ENCODE peak calls at places on chromosomes 6 and 20, in seven cellular contexts. One of them, this sample, is unnamed.

GRCh38 chr6:39984051-39984450 is 49.8 kb upstream of the MOCS1 start:
- DNase-seq in stimulated activated CD8-positive, alpha-beta memory T cell treated with anti-CD3 and anti-CD28 coated beads, Interleukin-7, amount 100 ng/mL, for 1 hour: no peak
- DNase-seq in dorsolateral prefrontal cortex: no peak
- DNase-seq in lung: no peak
- DNase-seq in stimulated activated CD4-positive, alpha-beta T cell treated with anti-CD3 and anti-CD28 coated beads, Interleukin-2, amount 100 ng/mL, for 48 hours: no peak
- DNase-seq in NCI-H526 treated with DMSO at 0.1 percent for 48 hours: no peak
- DNase-seq in NAMALWA: no peak
- DNase-seq in this sample: no peak

GRCh38 chr20:37396520-37397075 is 50.7 kb downstream of the SRC start:
- DNase-seq in NAMALWA: no peak
- DNase-seq in dorsolateral prefrontal cortex: no peak
- DNase-seq in stimulated activated CD8-positive, alpha-beta memory T cell treated with anti-CD3 and anti-CD28 coated beads, Interleukin-7, amount 100 ng/mL, for 1 hour: no peak
- DNase-seq in stimulated activated CD4-positive, alpha-beta T cell treated with anti-CD3 and anti-CD28 coated beads, Interleukin-2, amount 100 ng/mL, for 48 hours: no peak
- DNase-seq in NCI-H526 treated with DMSO at 0.1 percent for 48 hours: peak; percentile 86
- DNase-seq in lung: no peak
- DNase-seq in this sample: no peak

GRCh38 chr6:155442562-155442961 is 13.1 kb downstream of the NOX3 start:
- DNase-seq in lung: no peak
- DNase-seq in dorsolateral prefrontal cortex: no peak
- DNase-seq in NAMALWA: no peak
- DNase-seq in NCI-H526 treated with DMSO at 0.1 percent for 48 hours: no peak
- DNase-seq in stimulated activated CD8-positive, alpha-beta memory T cell treated with anti-CD3 and anti-CD28 coated beads, Interleukin-7, amount 100 ng/mL, for 1 hour: no peak
- DNase-seq in stimulated activated CD4-positive, alpha-beta T cell treated with anti-CD3 and anti-CD28 coated beads, Interleukin-2, amount 100 ng/mL, for 48 hours: no peak
- DNase-seq in this sample: no peak

GRCh38 chr20:25036331-25036936 is 21.5 kb downstream of the ACSS1 start:
- DNase-seq in NAMALWA: peak; percentile 42
- DNase-seq in stimulated activated CD4-positive, alpha-beta T cell treated with anti-CD3 and anti-CD28 coated beads, Interleukin-2, amount 100 ng/mL, for 48 hours: no peak
- DNase-seq in NCI-H526 treated with DMSO at 0.1 percent for 48 hours: no peak
- DNase-seq in stimulated activated CD8-positive, alpha-beta memory T cell treated with anti-CD3 and anti-CD28 coated beads, Interleukin-7, amount 100 ng/mL, for 1 hour: no peak
- DNase-seq in dorsolateral prefrontal cortex: no peak
- DNase-seq in lung: no peak
- DNase-seq in this sample: no peak

GRCh38 chr20:54995553-54995952 is 520.2 kb downstream of the DOK5 start:
- DNase-seq in dorsolateral prefrontal cortex: no peak
- DNase-seq in lung: no peak
- DNase-seq in NCI-H526 treated with DMSO at 0.1 percent for 48 hours: no peak
- DNase-seq in stimulated activated CD4-positive, alpha-beta T cell treated with anti-CD3 and anti-CD28 coated beads, Interleukin-2, amount 100 ng/mL, for 48 hours: no peak
- DNase-seq in NAMALWA: no peak
- DNase-seq in stimulated activated CD8-positive, alpha-beta memory T cell treated with anti-CD3 and anti-CD28 coated beads, Interleukin-7, amount 100 ng/mL, for 1 hour: no peak
- DNase-seq in this sample: no peak

GRCh38 chr6:12288844-12289654 is 1.1 kb upstream of the EDN1 start:
- DNase-seq in dorsolateral prefrontal cortex: no peak
- DNase-seq in lung: peak; percentile 60
- DNase-seq in stimulated activated CD4-positive, alpha-beta T cell treated with anti-CD3 and anti-CD28 coated beads, Interleukin-2, amount 100 ng/mL, for 48 hours: peak; percentile 59
- DNase-seq in NCI-H526 treated with DMSO at 0.1 percent for 48 hours: peak; percentile 24
- DNase-seq in stimulated activated CD8-positive, alpha-beta memory T cell treated with anti-CD3 and anti-CD28 coated beads, Interleukin-7, amount 100 ng/mL, for 1 hour: no peak
- DNase-seq in NAMALWA: peak; percentile 74
- DNase-seq in this sample: peak; percentile 60

GRCh38 chr20:61057313-61058171 is 194.5 kb upstream of the CDH4 start:
- DNase-seq in lung: no peak
- DNase-seq in NCI-H526 treated with DMSO at 0.1 percent for 48 hours: no peak
- DNase-seq in NAMALWA: no peak
- DNase-seq in dorsolateral prefrontal cortex: no peak
- DNase-seq in stimulated activated CD4-positive, alpha-beta T cell treated with anti-CD3 and anti-CD28 coated beads, Interleukin-2, amount 100 ng/mL, for 48 hours: no peak
- DNase-seq in stimulated activated CD8-positive, alpha-beta memory T cell treated with anti-CD3 and anti-CD28 coated beads, Interleukin-7, amount 100 ng/mL, for 1 hour: no peak
- DNase-seq in this sample: no peak

GRCh38 chr6:10403385-10404106 is 11.3 kb downstream of the TFAP2A start:
- DNase-seq in NCI-H526 treated with DMSO at 0.1 percent for 48 hours: no peak
- DNase-seq in dorsolateral prefrontal cortex: no peak
- DNase-seq in stimulated activated CD4-positive, alpha-beta T cell treated with anti-CD3 and anti-CD28 coated beads, Interleukin-2, amount 100 ng/mL, for 48 hours: no peak
- DNase-seq in lung: no peak
- DNase-seq in stimulated activated CD8-positive, alpha-beta memory T cell treated with anti-CD3 and anti-CD28 coated beads, Interleukin-7, amount 100 ng/mL, for 1 hour: no peak
- DNase-seq in NAMALWA: no peak
- DNase-seq in this sample: no peak

GRCh38 chr6:151721671-151722070 is 85.8 kb upstream of the ESR1 start:
- DNase-seq in NCI-H526 treated with DMSO at 0.1 percent for 48 hours: no peak
- DNase-seq in lung: no peak
- DNase-seq in stimulated activated CD8-positive, alpha-beta memory T cell treated with anti-CD3 and anti-CD28 coated beads, Interleukin-7, amount 100 ng/mL, for 1 hour: no peak
- DNase-seq in dorsolateral prefrontal cortex: no peak
- DNase-seq in stimulated activated CD4-positive, alpha-beta T cell treated with anti-CD3 and anti-CD28 coated beads, Interleukin-2, amount 100 ng/mL, for 48 hours: no peak
- DNase-seq in NAMALWA: no peak
- DNase-seq in this sample: no peak

GRCh38 chr6:71134929-71135642 is 153.5 kb upstream of the OGFRL1 start:
- DNase-seq in lung: no peak
- DNase-seq in stimulated activated CD4-positive, alpha-beta T cell treated with anti-CD3 and anti-CD28 coated beads, Interleukin-2, amount 100 ng/mL, for 48 hours: no peak
- DNase-seq in stimulated activated CD8-positive, alpha-beta memory T cell treated with anti-CD3 and anti-CD28 coated beads, Interleukin-7, amount 100 ng/mL, for 1 hour: no peak
- DNase-seq in NCI-H526 treated with DMSO at 0.1 percent for 48 hours: no peak
- DNase-seq in NAMALWA: no peak
- DNase-seq in dorsolateral prefrontal cortex: no peak
- DNase-seq in this sample: no peak

GRCh38 chr6:109165392-109165964 is 70.2 kb downstream of the CEP57L1 start:
- DNase-seq in NAMALWA: no peak
- DNase-seq in stimulated activated CD4-positive, alpha-beta T cell treated with anti-CD3 and anti-CD28 coated beads, Interleukin-2, amount 100 ng/mL, for 48 hours: no peak
- DNase-seq in NCI-H526 treated with DMSO at 0.1 percent for 48 hours: no peak
- DNase-seq in lung: no peak
- DNase-seq in dorsolateral prefrontal cortex: no peak
- DNase-seq in stimulated activated CD8-positive, alpha-beta memory T cell treated with anti-CD3 and anti-CD28 coated beads, Interleukin-7, amount 100 ng/mL, for 1 hour: no peak
- DNase-seq in this sample: no peak

GRCh38 chr6:42452171-42453026 is 673 bp upstream of the TRERF1 start:
- DNase-seq in dorsolateral prefrontal cortex: peak; percentile 76
- DNase-seq in stimulated activated CD4-positive, alpha-beta T cell treated with anti-CD3 and anti-CD28 coated beads, Interleukin-2, amount 100 ng/mL, for 48 hours: peak; percentile 35
- DNase-seq in lung: peak; percentile 55
- DNase-seq in stimulated activated CD8-positive, alpha-beta memory T cell treated with anti-CD3 and anti-CD28 coated beads, Interleukin-7, amount 100 ng/mL, for 1 hour: no peak
- DNase-seq in NAMALWA: peak; percentile 82
- DNase-seq in NCI-H526 treated with DMSO at 0.1 percent for 48 hours: peak; percentile 91
- DNase-seq in this sample: peak; percentile 41

GRCh38 chr20:61882716-61883615 is 182.7 kb downstream of the TAF4 start:
- DNase-seq in dorsolateral prefrontal cortex: no peak
- DNase-seq in NCI-H526 treated with DMSO at 0.1 percent for 48 hours: no peak
- DNase-seq in stimulated activated CD8-positive, alpha-beta memory T cell treated with anti-CD3 and anti-CD28 coated beads, Interleukin-7, amount 100 ng/mL, for 1 hour: no peak
- DNase-seq in NAMALWA: no peak
- DNase-seq in stimulated activated CD4-positive, alpha-beta T cell treated with anti-CD3 and anti-CD28 coated beads, Interleukin-2, amount 100 ng/mL, for 48 hours: no peak
- DNase-seq in lung: no peak
- DNase-seq in this sample: no peak

GRCh38 chr6:28866342-28867077 is 57.3 kb downstream of the TRIM27 start:
- DNase-seq in lung: peak; percentile 77
- DNase-seq in stimulated activated CD4-positive, alpha-beta T cell treated with anti-CD3 and anti-CD28 coated beads, Interleukin-2, amount 100 ng/mL, for 48 hours: peak; percentile 69
- DNase-seq in stimulated activated CD8-positive, alpha-beta memory T cell treated with anti-CD3 and anti-CD28 coated beads, Interleukin-7, amount 100 ng/mL, for 1 hour: peak; percentile 56
- DNase-seq in NCI-H526 treated with DMSO at 0.1 percent for 48 hours: peak; percentile 66
- DNase-seq in NAMALWA: peak; percentile 86
- DNase-seq in dorsolateral prefrontal cortex: peak; percentile 52
- DNase-seq in this sample: no peak

GRCh38 chr20:43916073-43916874 is 1.6 kb downstream of the TOX2 start:
- DNase-seq in dorsolateral prefrontal cortex: no peak
- DNase-seq in stimulated activated CD8-positive, alpha-beta memory T cell treated with anti-CD3 and anti-CD28 coated beads, Interleukin-7, amount 100 ng/mL, for 1 hour: no peak
- DNase-seq in NAMALWA: no peak
- DNase-seq in lung: no peak
- DNase-seq in NCI-H526 treated with DMSO at 0.1 percent for 48 hours: no peak
- DNase-seq in stimulated activated CD4-positive, alpha-beta T cell treated with anti-CD3 and anti-CD28 coated beads, Interleukin-2, amount 100 ng/mL, for 48 hours: no peak
- DNase-seq in this sample: no peak

GRCh38 chr6:105995403-105995699 is 90.8 kb upstream of the PRDM1 start:
- DNase-seq in stimulated activated CD8-positive, alpha-beta memory T cell treated with anti-CD3 and anti-CD28 coated beads, Interleukin-7, amount 100 ng/mL, for 1 hour: no peak
- DNase-seq in NAMALWA: no peak
- DNase-seq in NCI-H526 treated with DMSO at 0.1 percent for 48 hours: no peak
- DNase-seq in lung: no peak
- DNase-seq in stimulated activated CD4-positive, alpha-beta T cell treated with anti-CD3 and anti-CD28 coated beads, Interleukin-2, amount 100 ng/mL, for 48 hours: no peak
- DNase-seq in dorsolateral prefrontal cortex: no peak
- DNase-seq in this sample: no peak

GRCh38 chr6:37122861-37123260 is 47.1 kb upstream of the PIM1 start:
- DNase-seq in dorsolateral prefrontal cortex: no peak
- DNase-seq in NCI-H526 treated with DMSO at 0.1 percent for 48 hours: no peak
- DNase-seq in NAMALWA: no peak
- DNase-seq in stimulated activated CD8-positive, alpha-beta memory T cell treated with anti-CD3 and anti-CD28 coated beads, Interleukin-7, amount 100 ng/mL, for 1 hour: no peak
- DNase-seq in lung: no peak
- DNase-seq in stimulated activated CD4-positive, alpha-beta T cell treated with anti-CD3 and anti-CD28 coated beads, Interleukin-2, amount 100 ng/mL, for 48 hours: no peak
- DNase-seq in this sample: no peak

GRCh38 chr6:1856381-1856780 is 246.7 kb downstream of the FOXC1 start:
- DNase-seq in stimulated activated CD8-positive, alpha-beta memory T cell treated with anti-CD3 and anti-CD28 coated beads, Interleukin-7, amount 100 ng/mL, for 1 hour: no peak
- DNase-seq in stimulated activated CD4-positive, alpha-beta T cell treated with anti-CD3 and anti-CD28 coated beads, Interleukin-2, amount 100 ng/mL, for 48 hours: no peak
- DNase-seq in lung: no peak
- DNase-seq in NAMALWA: peak; percentile 83
- DNase-seq in NCI-H526 treated with DMSO at 0.1 percent for 48 hours: peak; percentile 94
- DNase-seq in dorsolateral prefrontal cortex: no peak
- DNase-seq in this sample: no peak

GRCh38 chr6:6722195-6722594 is 133.7 kb downstream of the LY86 start:
- DNase-seq in NCI-H526 treated with DMSO at 0.1 percent for 48 hours: no peak
- DNase-seq in dorsolateral prefrontal cortex: no peak
- DNase-seq in stimulated activated CD4-positive, alpha-beta T cell treated with anti-CD3 and anti-CD28 coated beads, Interleukin-2, amount 100 ng/mL, for 48 hours: no peak
- DNase-seq in NAMALWA: no peak
- DNase-seq in lung: no peak
- DNase-seq in stimulated activated CD8-positive, alpha-beta memory T cell treated with anti-CD3 and anti-CD28 coated beads, Interleukin-7, amount 100 ng/mL, for 1 hour: no peak
- DNase-seq in this sample: no peak

GRCh38 chr6:65505736-65506135 is 201.3 kb downstream of the EYS start:
- DNase-seq in lung: no peak
- DNase-seq in stimulated activated CD4-positive, alpha-beta T cell treated with anti-CD3 and anti-CD28 coated beads, Interleukin-2, amount 100 ng/mL, for 48 hours: no peak
- DNase-seq in dorsolateral prefrontal cortex: no peak
- DNase-seq in NAMALWA: no peak
- DNase-seq in stimulated activated CD8-positive, alpha-beta memory T cell treated with anti-CD3 and anti-CD28 coated beads, Interleukin-7, amount 100 ng/mL, for 1 hour: no peak
- DNase-seq in NCI-H526 treated with DMSO at 0.1 percent for 48 hours: no peak
- DNase-seq in this sample: no peak

GRCh38 chr20:64146936-64147451 is 17.3 kb upstream of the MYT1 start:
- DNase-seq in stimulated activated CD8-positive, alpha-beta memory T cell treated with anti-CD3 and anti-CD28 coated beads, Interleukin-7, amount 100 ng/mL, for 1 hour: no peak
- DNase-seq in dorsolateral prefrontal cortex: peak; percentile 2
- DNase-seq in NAMALWA: no peak
- DNase-seq in stimulated activated CD4-positive, alpha-beta T cell treated with anti-CD3 and anti-CD28 coated beads, Interleukin-2, amount 100 ng/mL, for 48 hours: no peak
- DNase-seq in lung: no peak
- DNase-seq in NCI-H526 treated with DMSO at 0.1 percent for 48 hours: no peak
- DNase-seq in this sample: peak; percentile 17

GRCh38 chr6:127506894-127507293 is 12.2 kb downstream of the MTCL3 start:
- DNase-seq in dorsolateral prefrontal cortex: no peak
- DNase-seq in lung: no peak
- DNase-seq in NAMALWA: no peak
- DNase-seq in stimulated activated CD4-positive, alpha-beta T cell treated with anti-CD3 and anti-CD28 coated beads, Interleukin-2, amount 100 ng/mL, for 48 hours: no peak
- DNase-seq in NCI-H526 treated with DMSO at 0.1 percent for 48 hours: no peak
- DNase-seq in stimulated activated CD8-positive, alpha-beta memory T cell treated with anti-CD3 and anti-CD28 coated beads, Interleukin-7, amount 100 ng/mL, for 1 hour: no peak
- DNase-seq in this sample: no peak

GRCh38 chr6:136775081-136775480 is 17.2 kb downstream of the MAP3K5 start:
- DNase-seq in dorsolateral prefrontal cortex: no peak
- DNase-seq in NCI-H526 treated with DMSO at 0.1 percent for 48 hours: no peak
- DNase-seq in NAMALWA: no peak
- DNase-seq in stimulated activated CD8-positive, alpha-beta memory T cell treated with anti-CD3 and anti-CD28 coated beads, Interleukin-7, amount 100 ng/mL, for 1 hour: no peak
- DNase-seq in lung: no peak
- DNase-seq in stimulated activated CD4-positive, alpha-beta T cell treated with anti-CD3 and anti-CD28 coated beads, Interleukin-2, amount 100 ng/mL, for 48 hours: no peak
- DNase-seq in this sample: no peak

GRCh38 chr20:59006167-59006863 is 739 bp downstream of the CTSZ start:
- DNase-seq in NAMALWA: peak; percentile 36
- DNase-seq in lung: no peak
- DNase-seq in NCI-H526 treated with DMSO at 0.1 percent for 48 hours: no peak
- DNase-seq in stimulated activated CD4-positive, alpha-beta T cell treated with anti-CD3 and anti-CD28 coated beads, Interleukin-2, amount 100 ng/mL, for 48 hours: no peak
- DNase-seq in dorsolateral prefrontal cortex: peak; percentile 32
- DNase-seq in stimulated activated CD8-positive, alpha-beta memory T cell treated with anti-CD3 and anti-CD28 coated beads, Interleukin-7, amount 100 ng/mL, for 1 hour: no peak
- DNase-seq in this sample: no peak

GRCh38 chr6:138817799-138818198 is 21.9 kb downstream of the ECT2L start:
- DNase-seq in stimulated activated CD8-positive, alpha-beta memory T cell treated with anti-CD3 and anti-CD28 coated beads, Interleukin-7, amount 100 ng/mL, for 1 hour: no peak
- DNase-seq in stimulated activated CD4-positive, alpha-beta T cell treated with anti-CD3 and anti-CD28 coated beads, Interleukin-2, amount 100 ng/mL, for 48 hours: no peak
- DNase-seq in lung: peak; percentile 92
- DNase-seq in NAMALWA: no peak
- DNase-seq in dorsolateral prefrontal cortex: no peak
- DNase-seq in NCI-H526 treated with DMSO at 0.1 percent for 48 hours: peak; percentile 87
- DNase-seq in this sample: no peak

GRCh38 chr20:33450867-33451266 is 7.3 kb upstream of the SNTA1 start:
- DNase-seq in lung: no peak
- DNase-seq in stimulated activated CD8-positive, alpha-beta memory T cell treated with anti-CD3 and anti-CD28 coated beads, Interleukin-7, amount 100 ng/mL, for 1 hour: no peak
- DNase-seq in NCI-H526 treated with DMSO at 0.1 percent for 48 hours: no peak
- DNase-seq in NAMALWA: no peak
- DNase-seq in dorsolateral prefrontal cortex: no peak
- DNase-seq in stimulated activated CD4-positive, alpha-beta T cell treated with anti-CD3 and anti-CD28 coated beads, Interleukin-2, amount 100 ng/mL, for 48 hours: no peak
- DNase-seq in this sample: no peak

GRCh38 chr20:9949563-9949962 is 85.2 kb upstream of the ANKEF1 start:
- DNase-seq in dorsolateral prefrontal cortex: no peak
- DNase-seq in stimulated activated CD8-positive, alpha-beta memory T cell treated with anti-CD3 and anti-CD28 coated beads, Interleukin-7, amount 100 ng/mL, for 1 hour: no peak
- DNase-seq in lung: no peak
- DNase-seq in NCI-H526 treated with DMSO at 0.1 percent for 48 hours: no peak
- DNase-seq in NAMALWA: no peak
- DNase-seq in stimulated activated CD4-positive, alpha-beta T cell treated with anti-CD3 and anti-CD28 coated beads, Interleukin-2, amount 100 ng/mL, for 48 hours: no peak
- DNase-seq in this sample: no peak

GRCh38 chr6:73109659-73110058 is 115.6 kb downstream of the KHDC1L start:
- DNase-seq in stimulated activated CD4-positive, alpha-beta T cell treated with anti-CD3 and anti-CD28 coated beads, Interleukin-2, amount 100 ng/mL, for 48 hours: no peak
- DNase-seq in NAMALWA: no peak
- DNase-seq in dorsolateral prefrontal cortex: no peak
- DNase-seq in lung: no peak
- DNase-seq in stimulated activated CD8-positive, alpha-beta memory T cell treated with anti-CD3 and anti-CD28 coated beads, Interleukin-7, amount 100 ng/mL, for 1 hour: no peak
- DNase-seq in NCI-H526 treated with DMSO at 0.1 percent for 48 hours: no peak
- DNase-seq in this sample: no peak

GRCh38 chr20:53623454-53624206 is 30.0 kb upstream of the ZNF217 start:
- DNase-seq in dorsolateral prefrontal cortex: no peak
- DNase-seq in NCI-H526 treated with DMSO at 0.1 percent for 48 hours: peak; percentile 88
- DNase-seq in lung: peak; percentile 36
- DNase-seq in stimulated activated CD8-positive, alpha-beta memory T cell treated with anti-CD3 and anti-CD28 coated beads, Interleukin-7, amount 100 ng/mL, for 1 hour: no peak
- DNase-seq in NAMALWA: peak; percentile 75
- DNase-seq in stimulated activated CD4-positive, alpha-beta T cell treated with anti-CD3 and anti-CD28 coated beads, Interleukin-2, amount 100 ng/mL, for 48 hours: no peak
- DNase-seq in this sample: no peak

GRCh38 chr20:48166082-48166835 is 381.0 kb upstream of the SULF2 start:
- DNase-seq in stimulated activated CD4-positive, alpha-beta T cell treated with anti-CD3 and anti-CD28 coated beads, Interleukin-2, amount 100 ng/mL, for 48 hours: no peak
- DNase-seq in dorsolateral prefrontal cortex: no peak
- DNase-seq in lung: no peak
- DNase-seq in NAMALWA: no peak
- DNase-seq in stimulated activated CD8-positive, alpha-beta memory T cell treated with anti-CD3 and anti-CD28 coated beads, Interleukin-7, amount 100 ng/mL, for 1 hour: no peak
- DNase-seq in NCI-H526 treated with DMSO at 0.1 percent for 48 hours: no peak
- DNase-seq in this sample: no peak